ENCODE peak calls at places on chromosome 17, in seven cellular contexts. S is neuronal stem cell, E is trophoblast cell, P is IMR-90, Y is H9, R is H1, V is mesendoderm. F is an unnamed sample.

GRCh38 chr17:82956726-82957468 is 117.1 kb upstream of the ZNF750 start:
- DNase-seq in S (no peak), E (no peak), P (no peak), Y (peak), R (no peak), V (no peak), F (no peak)

GRCh38 chr17:42018339-42018738 is 1.1 kb upstream of the DNAJC7 start:
- DNase-seq in S (no peak), E (no peak), P (no peak), Y (peak), R (no peak), V (peak), F (no peak)

GRCh38 chr17:56160395-56160889 is 7.2 kb downstream of the ANKFN1 start:
- DNase-seq in S (no peak), E (no peak), P (no peak), Y (no peak), R (no peak), V (no peak), F (no peak)

GRCh38 chr17:56505154-56505756 is 88.2 kb upstream of the NOG start:
- DNase-seq in S (no peak), E (no peak), P (no peak), Y (no peak), R (no peak), V (no peak), F (no peak)

GRCh38 chr17:15036238-15036637 is 228.9 kb downstream of the PMP22 start:
- DNase-seq in S (no peak), E (no peak), P (no peak), Y (peak), R (no peak), V (peak), F (no peak)

GRCh38 chr17:79985951-79986391 is 49.7 kb downstream of the TBC1D16 start:
- DNase-seq in S (no peak), E (no peak), P (no peak), Y (no peak), R (no peak), V (no peak), F (no peak)

GRCh38 chr17:6448473-6448872 is 4.2 kb downstream of the PIMREG start:
- DNase-seq in S (no peak), E (no peak), P (no peak), Y (no peak), R (no peak), V (no peak), F (no peak)

GRCh38 chr17:73650617-73651200 is 6.5 kb upstream of the SDK2 start:
- DNase-seq in S (no peak), E (no peak), P (no peak), Y (no peak), R (no peak), V (no peak), F (no peak)

GRCh38 chr17:18185832-18186231 is 2.2 kb downstream of the ALKBH5 start:
- DNase-seq in S (no peak), E (no peak), P (peak), Y (no peak), R (no peak), V (no peak), F (peak)

GRCh38 chr17:12839042-12839441 is 49.7 kb downstream of the ARHGAP44 start:
- DNase-seq in S (no peak), E (no peak), P (no peak), Y (no peak), R (no peak), V (peak), F (no peak)

GRCh38 chr17:78558181-78558850 is 18.9 kb downstream of the DNAH17 start:
- DNase-seq in S (no peak), E (peak), P (no peak), Y (no peak), R (no peak), V (peak), F (peak)

GRCh38 chr17:35568561-35568960 is 7.9 kb upstream of the SLFN14 start:
- DNase-seq in S (no peak), E (peak), P (peak), Y (no peak), R (no peak), V (peak), F (peak)

GRCh38 chr17:3935140-3935542 is 18.9 kb upstream of the P2RX1 start:
- DNase-seq in S (peak), E (peak), P (peak), Y (peak), R (peak), V (peak), F (peak)

GRCh38 chr17:692116-692515 is 22.5 kb downstream of the VPS53 start:
- DNase-seq in S (no peak), E (no peak), P (peak), Y (no peak), R (no peak), V (no peak), F (peak)

GRCh38 chr17:32494621-32495346 is 8.0 kb downstream of the CDK5R1 start:
- DNase-seq in S (no peak), E (no peak), P (no peak), Y (no peak), R (no peak), V (no peak), F (no peak)

GRCh38 chr17:58335779-58336455 is 7.3 kb upstream of the TSPOAP1 start:
- DNase-seq in S (no peak), E (no peak), P (no peak), Y (no peak), R (no peak), V (peak), F (no peak)

GRCh38 chr17:38768417-38768816 is 15.9 kb downstream of the PSMB3 start:
- DNase-seq in S (no peak), E (no peak), P (no peak), Y (no peak), R (no peak), V (no peak), F (no peak)

GRCh38 chr17:55577687-55578086 is 66.4 kb upstream of the SMIM36 start:
- DNase-seq in S (no peak), E (no peak), P (peak), Y (no peak), R (no peak), V (no peak), F (no peak)

GRCh38 chr17:31593806-31594205 is 202.3 kb downstream of the RAB11FIP4 start:
- DNase-seq in S (no peak), E (peak), P (peak), Y (no peak), R (no peak), V (no peak), F (peak)

DNA sequence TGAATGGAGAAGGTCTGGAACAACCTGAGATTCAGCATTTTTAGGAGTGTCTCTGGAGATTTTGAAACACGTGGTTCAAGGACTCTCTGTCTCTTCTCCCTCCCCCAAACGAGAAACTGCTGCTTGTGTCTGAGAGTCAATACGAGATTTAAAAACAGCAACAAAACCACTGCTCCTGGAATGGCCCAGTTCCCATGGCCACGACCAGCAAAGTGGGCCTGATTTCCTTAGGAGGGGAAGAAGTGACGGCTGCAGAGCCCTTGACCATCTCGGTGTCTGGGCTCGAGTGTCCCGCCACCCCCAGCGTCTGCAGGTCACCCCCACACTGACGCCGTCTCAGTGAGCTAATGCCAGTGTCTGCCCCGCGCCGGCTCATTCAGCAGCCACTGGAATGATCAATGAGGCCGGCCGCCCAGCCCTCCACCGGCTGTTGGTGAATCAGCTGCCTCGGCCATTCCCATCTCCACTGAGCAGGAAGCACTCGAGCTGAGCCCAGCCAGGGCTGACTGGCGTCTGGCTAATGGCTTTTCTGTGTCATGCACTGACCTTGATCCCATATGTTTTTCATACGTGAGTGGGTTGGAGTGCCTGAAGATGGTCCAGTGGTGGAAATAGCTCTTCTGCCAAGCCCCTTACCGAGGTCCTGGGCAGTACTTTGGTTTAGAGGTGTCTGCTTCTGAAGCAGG is 151.8 kb downstream of the PITPNC1 start:
- DNase-seq in S (peak), E (peak), P (peak), Y (peak), R (no peak), V (peak), F (peak)
- H4K8ac ChIP-seq in S (no peak), E (peak), P (peak), Y (no peak), R (peak), V (no peak), F (peak)

GRCh38 chr17:44976198-44976597 is 8.1 kb upstream of the C1QL1 start:
- DNase-seq in S (no peak), E (no peak), P (no peak), Y (no peak), R (no peak), V (no peak), F (no peak)

GRCh38 chr17:44977065-44977464 is 9.0 kb upstream of the C1QL1 start:
- DNase-seq in S (no peak), E (no peak), P (no peak), Y (no peak), R (no peak), V (no peak), F (no peak)

GRCh38 chr17:44979426-44980273 is 11.5 kb upstream of the C1QL1 start:
- DNase-seq in S (no peak), E (no peak), P (peak), Y (no peak), R (no peak), V (no peak), F (peak)

GRCh38 chr17:44978807-44979206 is 10.7 kb upstream of the C1QL1 start:
- DNase-seq in S (no peak), E (no peak), P (no peak), Y (no peak), R (no peak), V (no peak), F (no peak)

DNA sequence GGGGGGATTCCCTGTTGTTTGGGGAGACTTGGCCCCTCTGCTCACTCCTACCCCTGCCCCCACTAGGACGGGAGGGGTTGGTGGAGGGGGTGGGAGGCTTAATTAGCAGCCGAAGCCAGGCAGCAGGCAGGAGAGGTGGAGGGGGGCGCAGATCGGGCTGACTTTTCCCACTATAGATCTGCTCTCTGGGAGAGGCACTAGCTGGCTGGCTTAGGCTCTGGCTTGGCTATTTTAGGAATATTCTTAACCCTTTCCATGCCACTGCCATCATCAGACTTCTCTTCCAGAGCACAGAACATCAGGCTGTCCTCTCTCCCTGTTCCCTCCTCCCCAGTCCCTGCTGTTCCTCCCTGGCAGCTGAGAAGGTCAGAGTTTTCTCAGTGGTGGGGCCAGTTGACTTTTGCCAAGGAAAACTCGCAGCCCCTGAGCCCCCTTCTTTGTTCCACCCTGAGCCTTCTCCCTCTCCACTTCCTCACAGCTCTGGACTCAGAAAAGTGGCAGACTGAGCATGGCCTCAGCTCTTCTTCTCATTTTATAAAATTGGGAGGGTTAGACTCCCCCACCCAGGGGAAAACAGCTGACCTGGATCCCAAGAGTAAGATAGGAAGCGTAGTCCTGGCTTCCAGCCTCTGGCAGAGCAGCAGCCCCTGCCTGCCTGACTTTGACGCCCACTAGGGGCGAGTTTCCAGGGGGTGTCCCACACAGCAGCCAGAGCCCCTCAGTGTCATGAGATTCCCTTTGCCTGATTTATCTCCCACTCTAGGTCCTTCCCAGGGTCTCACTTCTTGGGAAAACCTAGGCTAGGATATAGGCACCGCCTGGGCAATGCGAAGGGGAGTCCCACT is 9.9 kb upstream of the C1QL1 start:
- DNase-seq in S (no peak), E (no peak), P (no peak), Y (no peak), R (no peak), V (no peak), F (no peak)
- H3K27ac ChIP-seq in S (no peak), E (no peak), P (no peak), Y (no peak), R (no peak), V (no peak), F (no peak)

DNA sequence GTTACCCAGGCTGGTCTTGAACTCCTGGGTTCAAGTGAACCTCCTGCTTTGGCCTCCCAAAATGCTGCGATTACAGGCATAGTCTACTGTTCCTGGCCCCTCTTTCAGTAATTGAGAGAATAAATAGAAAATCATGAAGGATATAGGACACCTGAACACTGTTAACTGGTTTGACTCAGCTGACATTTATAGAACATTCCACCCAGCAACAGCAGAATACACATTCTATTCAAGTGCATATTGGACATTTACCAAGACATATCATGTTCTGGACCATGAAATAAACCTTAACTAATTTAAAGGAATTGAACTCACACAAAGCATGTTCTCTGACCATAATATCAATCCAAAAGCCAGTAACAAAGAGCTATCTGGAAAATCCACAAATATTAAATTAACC is 19.8 kb upstream of the BAIAP2 start:
- DNase-seq in S (no peak), E (no peak), P (peak), Y (no peak), R (no peak), V (no peak), F (no peak)
- H4K8ac ChIP-seq in S (no peak), E (no peak), P (no peak), Y (no peak), R (no peak), V (no peak), F (no peak)

GRCh38 chr17:50440172-50440837 is 14.3 kb downstream of the ACSF2 start:
- DNase-seq in S (no peak), E (peak), P (no peak), Y (no peak), R (no peak), V (no peak), F (no peak)
- H3K27ac ChIP-seq in S (no peak), E (no peak), P (no peak), Y (no peak), R (no peak), V (no peak), F (no peak)

DNA sequence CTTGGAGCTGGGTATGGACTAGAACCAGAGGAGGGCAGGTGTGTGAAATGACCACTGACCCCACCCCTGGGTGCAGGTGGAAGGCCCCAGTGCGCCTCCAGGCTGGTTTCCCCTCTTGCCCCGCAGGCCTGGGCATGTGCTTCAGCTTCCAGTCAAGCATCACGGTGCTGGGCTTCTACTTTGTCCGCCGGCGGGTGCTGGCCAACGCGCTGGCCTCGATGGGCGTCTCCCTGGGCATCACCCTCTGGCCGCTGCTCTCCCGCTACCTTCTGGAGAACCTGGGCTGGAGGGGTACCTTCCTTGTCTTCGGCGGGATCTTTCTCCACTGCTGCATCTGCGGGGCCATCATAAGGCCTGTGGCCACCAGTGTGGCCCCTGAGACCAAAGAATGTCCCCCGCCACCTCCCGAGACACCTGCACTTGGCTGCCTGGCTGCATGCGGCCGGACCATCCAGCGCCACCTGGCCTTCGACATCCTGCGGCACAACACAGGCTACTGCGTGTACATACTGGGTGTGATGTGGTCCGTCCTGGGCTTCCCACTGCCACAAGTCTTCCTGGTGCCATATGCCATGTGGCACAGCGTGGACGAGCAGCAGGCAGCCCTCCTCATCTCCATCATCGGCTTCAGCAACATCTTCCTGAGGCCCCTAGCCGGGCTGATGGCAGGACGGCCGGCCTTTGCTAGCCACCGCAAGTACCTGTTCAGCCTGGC is 9.7 kb upstream of the ARMC7 start:
- DNase-seq in S (no peak), E (no peak), P (no peak), Y (no peak), R (no peak), V (no peak), F (no peak)
- H4K8ac ChIP-seq in S (no peak), E (no peak), P (no peak), Y (no peak), R (peak), V (no peak), F (no peak)

DNA sequence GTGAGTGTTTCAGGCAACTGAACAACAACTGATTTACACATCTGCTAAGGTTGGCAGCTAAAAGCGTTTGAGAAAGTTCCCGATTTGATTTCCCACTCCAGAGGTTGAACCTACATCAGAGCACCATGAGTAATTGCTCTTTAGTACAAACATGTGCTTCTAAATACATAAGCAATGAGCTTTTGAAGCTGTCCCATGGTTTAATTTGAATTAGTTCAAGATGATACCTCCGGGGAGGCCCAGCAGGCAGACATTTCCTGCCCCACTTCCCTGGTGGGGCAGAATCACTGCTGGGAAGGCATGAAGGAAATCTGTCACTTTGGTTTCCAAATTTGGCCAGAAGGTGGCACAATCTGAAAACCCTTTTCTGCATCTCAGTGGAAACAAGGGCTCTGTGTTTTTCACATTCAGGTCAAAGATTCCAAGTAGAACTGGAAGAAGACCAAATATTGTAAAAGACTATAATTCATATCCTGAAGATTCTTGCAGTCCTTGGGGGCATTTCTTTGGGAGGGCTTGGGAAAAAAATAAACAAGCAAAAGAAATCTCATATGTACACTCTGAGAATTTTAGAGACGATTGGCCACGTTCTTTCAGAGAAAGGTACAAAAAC is 176.2 kb upstream of the FAM20A start:
- DNase-seq in S (peak), E (peak), P (peak), Y (peak), R (no peak), V (peak), F (peak)
- H3K27ac ChIP-seq in S (no peak), E (no peak), P (no peak), Y (no peak), R (no peak), V (no peak), F (no peak)

GRCh38 chr17:5419356-5419958 is at the start of gene NUP88:
- DNase-seq in S (peak), E (peak), P (peak), Y (peak), R (peak), V (peak), F (peak)
- H4K8ac ChIP-seq in S (no peak), E (peak), P (peak), Y (no peak), R (peak), V (no peak), F (peak)

F was measured in mesenchymal stem cell.